ENCODE peak calls at places on chromosomes 13 and 19, in seven cellular contexts. One of them, this sample, is unnamed.
A peak's percentile ranks its signal among the peaks of the same experiment; 100 is the strongest.

GRCh38 chr13:23428183-23428528 is 5.3 kb downstream of the SACS start:
- DNase-seq in MM.1S: no peak
- DNase-seq in tibial artery: no peak
- DNase-seq in brain microvascular endothelial cell: peak; percentile 76
- DNase-seq in tibial nerve: no peak
- DNase-seq in transverse colon: no peak
- DNase-seq in foreskin keratinocyte: no peak
- DNase-seq in this sample: no peak

GRCh38 chr13:113319371-113319770 is 22.3 kb downstream of the LAMP1 start:
- DNase-seq in transverse colon: no peak
- DNase-seq in foreskin keratinocyte: no peak
- DNase-seq in brain microvascular endothelial cell: no peak
- DNase-seq in tibial nerve: no peak
- DNase-seq in tibial artery: no peak
- DNase-seq in MM.1S: no peak
- DNase-seq in this sample: no peak

GRCh38 chr19:3655402-3656072 is 28.9 kb upstream of the CACTIN start:
- DNase-seq in brain microvascular endothelial cell: peak; percentile 89
- DNase-seq in tibial artery: peak; percentile 70
- DNase-seq in MM.1S: no peak
- DNase-seq in tibial nerve: no peak
- DNase-seq in foreskin keratinocyte: peak; percentile 79
- DNase-seq in transverse colon: peak; percentile 37
- DNase-seq in this sample: peak; percentile 82

GRCh38 chr19:4077800-4078683 is 11.3 kb upstream of the ZBTB7A start:
- DNase-seq in MM.1S: peak; percentile 81
- DNase-seq in foreskin keratinocyte: no peak
- DNase-seq in transverse colon: peak; percentile 86
- DNase-seq in brain microvascular endothelial cell: no peak
- DNase-seq in tibial artery: no peak
- DNase-seq in tibial nerve: peak; percentile 76
- DNase-seq in this sample: no peak

GRCh38 chr13:33678906-33679657 is 138.9 kb upstream of the RFC3 start:
- DNase-seq in foreskin keratinocyte: no peak
- DNase-seq in tibial nerve: peak; percentile 34
- DNase-seq in brain microvascular endothelial cell: peak; percentile 67
- DNase-seq in MM.1S: peak; percentile 88
- DNase-seq in transverse colon: peak; percentile 62
- DNase-seq in tibial artery: no peak
- DNase-seq in this sample: no peak

GRCh38 chr19:8459520-8460260 is 14.9 kb downstream of the HNRNPM start:
- DNase-seq in brain microvascular endothelial cell: peak; percentile 77
- DNase-seq in MM.1S: no peak
- DNase-seq in foreskin keratinocyte: no peak
- DNase-seq in transverse colon: no peak
- DNase-seq in tibial nerve: no peak
- DNase-seq in tibial artery: no peak
- DNase-seq in this sample: peak; percentile 59

GRCh38 chr13:28718186-28718537 is 608 bp downstream of the SLC46A3 start:
- DNase-seq in transverse colon: no peak
- DNase-seq in MM.1S: no peak
- DNase-seq in brain microvascular endothelial cell: no peak
- DNase-seq in tibial artery: no peak
- DNase-seq in tibial nerve: peak; percentile 47
- DNase-seq in foreskin keratinocyte: no peak
- DNase-seq in this sample: no peak

GRCh38 chr13:48555441-48555840 is 22.6 kb upstream of the RCBTB2 start:
- DNase-seq in brain microvascular endothelial cell: no peak
- DNase-seq in foreskin keratinocyte: no peak
- DNase-seq in MM.1S: no peak
- DNase-seq in tibial artery: no peak
- DNase-seq in tibial nerve: no peak
- DNase-seq in transverse colon: no peak
- DNase-seq in this sample: no peak

GRCh38 chr13:21671793-21672680 is 1.2 kb downstream of the FGF9 start:
- DNase-seq in transverse colon: no peak
- DNase-seq in tibial nerve: no peak
- DNase-seq in tibial artery: no peak
- DNase-seq in brain microvascular endothelial cell: no peak
- DNase-seq in MM.1S: peak; percentile 9
- DNase-seq in foreskin keratinocyte: no peak
- DNase-seq in this sample: no peak

GRCh38 chr19:44749994-44750393 is 1.5 kb downstream of the BCL3 start:
- DNase-seq in foreskin keratinocyte: no peak
- DNase-seq in brain microvascular endothelial cell: no peak
- DNase-seq in tibial nerve: no peak
- DNase-seq in tibial artery: no peak
- DNase-seq in transverse colon: no peak
- DNase-seq in MM.1S: no peak
- DNase-seq in this sample: no peak

GRCh38 chr19:39038098-39038497 is 5.7 kb upstream of the FBXO27 start:
- DNase-seq in transverse colon: peak; percentile 9
- DNase-seq in tibial nerve: no peak
- DNase-seq in tibial artery: no peak
- DNase-seq in foreskin keratinocyte: no peak
- DNase-seq in brain microvascular endothelial cell: peak; percentile 43
- DNase-seq in MM.1S: no peak
- DNase-seq in this sample: no peak

GRCh38 chr19:48686103-48686502 is 9.7 kb upstream of the FUT2 start:
- DNase-seq in transverse colon: no peak
- DNase-seq in MM.1S: no peak
- DNase-seq in tibial artery: no peak
- DNase-seq in tibial nerve: no peak
- DNase-seq in foreskin keratinocyte: no peak
- DNase-seq in brain microvascular endothelial cell: no peak
- DNase-seq in this sample: no peak

GRCh38 chr13:97826421-97826965 is 127.0 kb upstream of the IPO5 start:
- DNase-seq in tibial artery: no peak
- DNase-seq in MM.1S: no peak
- DNase-seq in tibial nerve: no peak
- DNase-seq in foreskin keratinocyte: no peak
- DNase-seq in brain microvascular endothelial cell: no peak
- DNase-seq in transverse colon: no peak
- DNase-seq in this sample: no peak

GRCh38 chr19:47022140-47022536 is 2.5 kb downstream of the NPAS1 start:
- DNase-seq in tibial artery: no peak
- DNase-seq in MM.1S: no peak
- DNase-seq in brain microvascular endothelial cell: no peak
- DNase-seq in foreskin keratinocyte: no peak
- DNase-seq in tibial nerve: no peak
- DNase-seq in transverse colon: no peak
- DNase-seq in this sample: no peak

GRCh38 chr19:47020132-47020805 is 632 bp downstream of the NPAS1 start:
- DNase-seq in MM.1S: no peak
- DNase-seq in brain microvascular endothelial cell: no peak
- DNase-seq in tibial nerve: no peak
- DNase-seq in transverse colon: no peak
- DNase-seq in foreskin keratinocyte: no peak
- DNase-seq in tibial artery: no peak
- DNase-seq in this sample: no peak

GRCh38 chr19:47020992-47021496 is 1.4 kb downstream of the NPAS1 start:
- DNase-seq in brain microvascular endothelial cell: no peak
- DNase-seq in MM.1S: no peak
- DNase-seq in tibial nerve: no peak
- DNase-seq in transverse colon: no peak
- DNase-seq in tibial artery: no peak
- DNase-seq in foreskin keratinocyte: no peak
- DNase-seq in this sample: no peak

GRCh38 chr19:47022541-47023447 is 3.2 kb downstream of the NPAS1 start:
- DNase-seq in transverse colon: no peak
- DNase-seq in tibial artery: no peak
- DNase-seq in foreskin keratinocyte: no peak
- DNase-seq in brain microvascular endothelial cell: no peak
- DNase-seq in MM.1S: no peak
- DNase-seq in tibial nerve: no peak
- DNase-seq in this sample: no peak

GRCh38 chr19:47021536-47022139 is 2.0 kb downstream of the NPAS1 start:
- DNase-seq in brain microvascular endothelial cell: no peak
- DNase-seq in foreskin keratinocyte: no peak
- DNase-seq in MM.1S: no peak
- DNase-seq in tibial nerve: no peak
- DNase-seq in tibial artery: no peak
- DNase-seq in transverse colon: no peak
- DNase-seq in this sample: no peak
- H3K27me3 ChIP-seq in brain microvascular endothelial cell: peaks cover 32% of the 10 kb centered on the region
- H3K27me3 ChIP-seq in foreskin keratinocyte: peaks cover 73% of the 10 kb centered on the region
- H3K27me3 ChIP-seq in MM.1S: peaks cover 61% of the 10 kb centered on the region
- H3K27me3 ChIP-seq in tibial nerve: no peaks in the 10 kb centered on the region
- H3K27me3 ChIP-seq in tibial artery: peaks cover 62% of the 10 kb centered on the region
- H3K27me3 ChIP-seq in transverse colon: peaks cover 84% of the 10 kb centered on the region
- H3K27me3 ChIP-seq in this sample: peaks cover 9% of the 10 kb centered on the region

GRCh38 chr19:1006711-1007398 is 6.6 kb downstream of the GRIN3B start:
- DNase-seq in tibial nerve: no peak
- DNase-seq in foreskin keratinocyte: no peak
- DNase-seq in MM.1S: no peak
- DNase-seq in brain microvascular endothelial cell: no peak
- DNase-seq in transverse colon: no peak
- DNase-seq in tibial artery: no peak
- DNase-seq in this sample: no peak

GRCh38 chr19:1009043-1009975 is 9.1 kb downstream of the GRIN3B start:
- DNase-seq in MM.1S: no peak
- DNase-seq in brain microvascular endothelial cell: no peak
- DNase-seq in tibial artery: no peak
- DNase-seq in tibial nerve: no peak
- DNase-seq in transverse colon: peak; percentile 32
- DNase-seq in foreskin keratinocyte: no peak
- DNase-seq in this sample: peak; percentile 9

GRCh38 chr19:1007852-1008251 is 7.6 kb downstream of the GRIN3B start:
- DNase-seq in brain microvascular endothelial cell: no peak
- DNase-seq in tibial artery: no peak
- DNase-seq in tibial nerve: no peak
- DNase-seq in MM.1S: no peak
- DNase-seq in foreskin keratinocyte: no peak
- DNase-seq in transverse colon: no peak
- DNase-seq in this sample: no peak

GRCh38 chr19:1007399-1007745 is 7.2 kb downstream of the GRIN3B start:
- DNase-seq in foreskin keratinocyte: no peak
- DNase-seq in tibial nerve: no peak
- DNase-seq in MM.1S: no peak
- DNase-seq in tibial artery: no peak
- DNase-seq in transverse colon: no peak
- DNase-seq in brain microvascular endothelial cell: no peak
- DNase-seq in this sample: no peak

DNA sequence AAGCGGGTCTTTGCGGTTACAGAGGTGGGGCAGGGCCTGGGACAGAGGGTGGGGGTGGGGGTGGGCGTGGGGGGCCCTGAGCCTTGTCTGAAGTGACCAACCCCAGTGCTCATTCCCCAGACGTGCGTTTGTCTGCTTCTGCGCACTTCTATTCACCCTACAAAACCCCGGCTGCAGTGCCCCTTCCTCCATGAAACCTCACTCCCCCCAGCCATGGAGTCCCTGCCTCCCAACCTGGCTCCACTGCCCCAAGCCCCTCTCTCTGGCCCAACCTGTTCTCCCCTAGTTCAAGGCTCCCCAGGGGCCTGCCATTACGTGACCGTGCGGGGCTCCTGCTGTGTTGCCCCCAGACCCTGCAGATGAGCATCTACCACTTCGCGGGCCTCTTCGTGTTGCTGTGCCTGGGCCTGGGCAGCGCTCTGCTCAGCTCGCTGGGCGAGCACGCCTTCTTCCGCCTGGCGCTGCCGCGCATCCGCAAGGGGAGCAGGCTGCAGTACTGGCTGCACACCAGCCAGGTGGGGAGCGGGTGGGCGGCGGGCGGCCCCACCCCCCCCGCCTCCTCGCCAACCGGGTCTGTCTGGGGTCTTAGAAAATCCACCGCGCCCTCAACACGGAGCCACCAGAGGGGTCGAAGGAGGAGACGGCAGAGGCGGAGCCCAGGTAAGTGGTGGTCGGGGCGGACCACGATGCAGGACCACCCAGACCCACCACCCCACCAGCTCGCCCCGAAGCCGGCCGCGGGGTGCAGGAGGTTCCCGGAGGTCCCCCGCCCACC is 8.2 kb downstream of the GRIN3B start:
- DNase-seq in transverse colon: no peak
- DNase-seq in tibial nerve: no peak
- DNase-seq in MM.1S: no peak
- DNase-seq in brain microvascular endothelial cell: no peak
- DNase-seq in foreskin keratinocyte: no peak
- DNase-seq in tibial artery: no peak
- DNase-seq in this sample: no peak
- TF ChIP-seq CTCF in transverse colon: no peak
- TF ChIP-seq CTCF in tibial nerve: no peak
- TF ChIP-seq CTCF in MM.1S: no peak
- TF ChIP-seq CTCF in brain microvascular endothelial cell: no peak
- TF ChIP-seq CTCF in foreskin keratinocyte: no peak
- TF ChIP-seq CTCF in tibial artery: no peak
- TF ChIP-seq CTCF in this sample: no peak

GRCh38 chr19:14770944-14771839 is 7.2 kb downstream of the ADGRE2 start:
- DNase-seq in transverse colon: no peak
- DNase-seq in brain microvascular endothelial cell: no peak
- DNase-seq in foreskin keratinocyte: no peak
- DNase-seq in tibial nerve: no peak
- DNase-seq in MM.1S: no peak
- DNase-seq in tibial artery: no peak
- DNase-seq in this sample: no peak
- H3K27me3 ChIP-seq in transverse colon: peaks cover 18% of the 10 kb centered on the region
- H3K27me3 ChIP-seq in brain microvascular endothelial cell: no peaks in the 10 kb centered on the region
- H3K27me3 ChIP-seq in foreskin keratinocyte: no peaks in the 10 kb centered on the region
- H3K27me3 ChIP-seq in tibial nerve: no peaks in the 10 kb centered on the region
- H3K27me3 ChIP-seq in MM.1S: peaks cover 29% of the 10 kb centered on the region
- H3K27me3 ChIP-seq in tibial artery: peaks cover 32% of the 10 kb centered on the region
- H3K27me3 ChIP-seq in this sample: no peaks in the 10 kb centered on the region

GRCh38 chr13:72656357-72656756 is 71.1 kb downstream of the MZT1 start:
- DNase-seq in tibial artery: no peak
- DNase-seq in foreskin keratinocyte: no peak
- DNase-seq in transverse colon: no peak
- DNase-seq in tibial nerve: no peak
- DNase-seq in MM.1S: no peak
- DNase-seq in brain microvascular endothelial cell: no peak
- DNase-seq in this sample: no peak

GRCh38 chr13:72652681-72653080 is 74.7 kb downstream of the MZT1 start:
- DNase-seq in brain microvascular endothelial cell: peak; percentile 32
- DNase-seq in tibial artery: no peak
- DNase-seq in foreskin keratinocyte: peak; percentile 56
- DNase-seq in tibial nerve: no peak
- DNase-seq in MM.1S: no peak
- DNase-seq in transverse colon: no peak
- DNase-seq in this sample: no peak

GRCh38 chr13:72648513-72649065 is 78.8 kb downstream of the MZT1 start:
- DNase-seq in tibial nerve: no peak
- DNase-seq in foreskin keratinocyte: no peak
- DNase-seq in brain microvascular endothelial cell: no peak
- DNase-seq in tibial artery: no peak
- DNase-seq in transverse colon: no peak
- DNase-seq in MM.1S: no peak
- DNase-seq in this sample: no peak

GRCh38 chr13:72645521-72645920 is 81.9 kb downstream of the MZT1 start:
- DNase-seq in tibial nerve: no peak
- DNase-seq in transverse colon: no peak
- DNase-seq in MM.1S: no peak
- DNase-seq in foreskin keratinocyte: no peak
- DNase-seq in tibial artery: no peak
- DNase-seq in brain microvascular endothelial cell: no peak
- DNase-seq in this sample: no peak

DNA sequence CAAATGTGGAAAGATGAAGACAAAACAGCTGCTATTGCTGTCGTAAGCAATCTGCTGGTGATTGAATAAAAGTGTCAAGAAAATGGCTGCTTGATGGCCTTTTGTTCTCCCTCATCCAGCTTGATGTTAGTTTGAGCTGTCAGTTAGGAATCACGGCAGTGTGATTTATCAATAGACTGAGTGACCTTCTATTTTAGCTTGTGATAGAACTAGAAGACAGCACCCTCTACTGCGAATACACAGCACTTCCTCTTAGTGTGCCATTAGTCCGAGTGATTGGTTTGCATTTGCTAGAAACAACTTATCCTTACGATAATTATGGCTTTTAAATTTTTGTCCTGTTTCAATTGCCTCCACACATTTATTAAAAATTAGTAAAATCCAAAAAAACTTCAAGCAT is 76.2 kb downstream of the MZT1 start:
- DNase-seq in tibial artery: no peak
- DNase-seq in brain microvascular endothelial cell: peak; percentile 2
- DNase-seq in transverse colon: no peak
- DNase-seq in foreskin keratinocyte: no peak
- DNase-seq in MM.1S: no peak
- DNase-seq in tibial nerve: no peak
- DNase-seq in this sample: no peak
- TF ChIP-seq CTCF in tibial artery: no peak
- TF ChIP-seq CTCF in brain microvascular endothelial cell: peak; percentile 56
- TF ChIP-seq CTCF in transverse colon: no peak
- TF ChIP-seq CTCF in foreskin keratinocyte: peak; percentile 69
- TF ChIP-seq CTCF in MM.1S: no peak
- TF ChIP-seq CTCF in tibial nerve: no peak
- TF ChIP-seq CTCF in this sample: no peak